ENCODE peak calls at places on chromosomes 4 and X, in nine cellular contexts. B is CD8-positive, alpha-beta memory T cell; J is uterus; Y is CD4-positive, alpha-beta memory T cell; A is hepatocyte; R is kidney epithelial cell; H is naive thymus-derived CD4-positive, alpha-beta T cell; O is left ventricle myocardium inferior; Q is heart left ventricle. M is an unnamed sample. For H3K36me3 and H3K27me3, the result is how much of the 10 kb centered on the place peaks cover.

GRCh38 chr4:111648056-111648455 is 497.2 kb upstream of the FAM241A start:
- DNase-seq in B (no peak), J (no peak), Y (no peak), A (no peak), R (no peak), H (no peak), O (no peak), Q (no peak), M (no peak)

GRCh38 chr4:680565-680930 is 6.2 kb downstream of the MYL5 start:
- DNase-seq in B (no peak), J (no peak), Y (peak), A (no peak), R (no peak), H (no peak), O (no peak), Q (no peak), M (no peak)

GRCh38 chr4:85495621-85496020 is 20.7 kb downstream of the ARHGAP24 start:
- DNase-seq in B (no peak), J (no peak), Y (no peak), A (no peak), R (no peak), H (no peak), O (no peak), Q (no peak), M (no peak)

GRCh38 chr4:70768301-70768948 is 46.7 kb downstream of the RUFY3 start:
- DNase-seq in B (no peak), J (no peak), Y (no peak), A (no peak), R (no peak), H (no peak), O (no peak), Q (no peak), M (no peak)

GRCh38 chrX:27633328-27633727 is 43.2 kb downstream of the DCAF8L2 start:
- DNase-seq in B (no peak), J (no peak), Y (no peak), A (no peak), R (no peak), H (no peak), O (no peak), Q (no peak), M (no peak)

GRCh38 chr4:3305610-3306371 is 13.0 kb downstream of the RGS12 start:
- DNase-seq in B (peak), J (no peak), Y (peak), A (no peak), R (no peak), H (peak), O (no peak), Q (no peak), M (no peak)

GRCh38 chrX:55759478-55759877 is 41.9 kb downstream of the RRAGB start:
- DNase-seq in B (no peak), J (no peak), Y (no peak), A (no peak), R (no peak), H (no peak), O (no peak), Q (no peak), M (no peak)

GRCh38 chr4:41751325-41752061 is 3.0 kb upstream of the PHOX2B start:
- DNase-seq in B (no peak), J (no peak), Y (no peak), A (no peak), R (no peak), H (no peak), O (no peak), Q (no peak), M (no peak)

GRCh38 chr4:7757501-7758443 is 181.9 kb downstream of the AFAP1 start:
- DNase-seq in B (no peak), J (peak), Y (no peak), A (peak), R (no peak), H (no peak), O (no peak), Q (no peak), M (no peak)

GRCh38 chrX:30910124-30910860 is 21.2 kb upstream of the TAB3 start:
- DNase-seq in B (no peak), J (no peak), Y (no peak), A (no peak), R (no peak), H (peak), O (no peak), Q (no peak), M (no peak)

GRCh38 chrX:153704021-153704526 is 16.3 kb downstream of the SLC6A8 start:
- DNase-seq in B (no peak), J (no peak), Y (no peak), A (no peak), R (no peak), H (no peak), O (no peak), Q (no peak), M (no peak)

GRCh38 chrX:144275403-144275802 is 391.5 kb downstream of the UBE2NL start:
- DNase-seq in B (no peak), J (no peak), Y (no peak), A (peak), R (peak), H (no peak), O (no peak), Q (no peak), M (no peak)

GRCh38 chr4:53478671-53479456 is 101.4 kb downstream of the FIP1L1 start:
- DNase-seq in B (no peak), J (no peak), Y (no peak), A (no peak), R (no peak), H (no peak), O (no peak), Q (no peak), M (peak)

GRCh38 chr4:165355900-165356300 is 22.9 kb upstream of the CPE start:
- DNase-seq in B (no peak), J (no peak), Y (no peak), A (peak), R (no peak), H (no peak), O (no peak), Q (peak), M (no peak)

GRCh38 chrX:77565278-77565677 is 118.1 kb downstream of the FGF16 start:
- DNase-seq in B (no peak), J (no peak), Y (no peak), A (no peak), R (no peak), H (no peak), O (no peak), Q (no peak), M (no peak)

GRCh38 chr4:41991916-41992767 is 1.8 kb downstream of the SLC30A9 start:
- DNase-seq in B (no peak), J (no peak), Y (no peak), A (peak), R (no peak), H (no peak), O (no peak), Q (no peak), M (peak)

GRCh38 chrX:50805316-50805715 is 8.7 kb downstream of the SHROOM4 start:
- DNase-seq in B (no peak), J (no peak), Y (no peak), A (no peak), R (peak), H (no peak), O (no peak), Q (no peak), M (no peak)

GRCh38 chr4:189021831-189022230 is 882.6 kb downstream of the TRIML1 start:
- DNase-seq in B (no peak), J (peak), Y (no peak), A (peak), R (no peak), H (no peak), O (no peak), Q (no peak), M (no peak)

GRCh38 chrX:108246304-108246954 is 154.9 kb downstream of the ATG4A start:
- DNase-seq in B (no peak), J (no peak), Y (no peak), A (no peak), R (no peak), H (no peak), O (no peak), Q (no peak), M (no peak)

GRCh38 chr4:76736434-76736833 is 161.5 kb downstream of the SOWAHB start:
- DNase-seq in B (no peak), J (no peak), Y (no peak), A (no peak), R (no peak), H (no peak), O (no peak), Q (no peak), M (no peak)

GRCh38 chrX:152637649-152638442 is at the start of gene GABRQ:
- DNase-seq in B (no peak), J (no peak), Y (no peak), A (peak), R (no peak), H (no peak), O (peak), Q (no peak), M (peak)

GRCh38 chr4:139617702-139618490 is 47.7 kb upstream of the MGST2 start:
- DNase-seq in B (no peak), J (no peak), Y (no peak), A (no peak), R (no peak), H (no peak), O (no peak), Q (no peak), M (no peak)

GRCh38 chr4:177410566-177410965 is 31.7 kb downstream of the AGA start:
- DNase-seq in B (no peak), J (no peak), Y (no peak), A (no peak), R (no peak), H (no peak), O (no peak), Q (no peak), M (no peak)

GRCh38 chr4:104138154-104138553 is 356.5 kb downstream of the CXXC4 start:
- DNase-seq in B (no peak), J (no peak), Y (no peak), A (no peak), R (no peak), H (no peak), O (no peak), Q (no peak), M (no peak)

GRCh38 chr4:142781114-142781513 is 65.0 kb downstream of the INPP4B start:
- DNase-seq in B (no peak), J (no peak), Y (no peak), A (no peak), R (no peak), H (no peak), O (no peak), Q (no peak), M (no peak)

DNA sequence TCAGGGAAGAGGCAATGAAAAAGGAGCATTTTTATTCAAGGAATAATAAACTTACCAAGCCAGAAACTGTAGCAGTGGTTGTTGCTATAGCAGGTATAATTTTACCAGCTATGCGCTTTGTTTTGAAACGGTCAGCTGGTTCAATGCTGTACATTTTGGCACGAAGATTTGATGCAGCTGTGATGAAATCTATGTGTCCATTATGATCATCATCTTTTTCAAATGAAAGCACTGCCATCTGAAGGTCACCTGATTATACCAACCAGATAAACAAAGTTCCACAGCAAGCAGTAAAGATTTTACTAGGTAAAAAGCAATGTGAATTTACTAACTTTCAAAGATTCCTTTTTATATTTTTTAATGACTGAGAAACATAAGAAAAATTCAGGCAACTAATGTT is 66.4 kb downstream of the STAP1 start:
- DNase-seq in B (no peak), J (no peak), Y (no peak), A (no peak), R (no peak), H (no peak), O (no peak), Q (no peak), M (no peak)
- H3K36me3 ChIP-seq in B (under half), J (under half), Y (under half), A (under half), R (under half), H (under half), O (half or more), Q (half or more), M (under half)

GRCh38 chrX:10509397-10509796 is 111.0 kb downstream of the MID1 start:
- DNase-seq in B (no peak), J (no peak), Y (no peak), A (no peak), R (no peak), H (no peak), O (no peak), Q (no peak), M (no peak)
- H3K27me3 ChIP-seq in B (under half), J (under half), Y (under half), A (under half), R (under half), H (under half), O (under half), Q (under half), M (under half)

DNA sequence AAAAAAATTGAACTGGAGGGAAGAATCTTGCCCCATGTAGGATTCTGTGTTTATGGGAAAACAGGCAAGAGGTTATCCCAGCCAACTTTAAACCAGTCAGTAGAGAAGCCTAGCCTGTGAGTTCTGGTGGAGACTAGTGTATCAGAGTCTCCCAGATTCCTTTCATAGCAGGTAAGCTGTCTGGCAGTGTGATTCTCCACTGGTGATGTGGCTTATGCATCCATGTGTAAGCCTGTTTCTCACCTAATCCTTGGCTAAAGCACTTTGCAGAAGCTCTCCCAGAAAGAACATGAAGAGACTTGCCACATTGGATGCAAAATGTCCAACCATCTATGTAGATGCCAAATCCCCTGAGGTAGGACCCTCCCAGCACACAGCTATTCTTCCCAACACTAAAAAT is 111.7 kb downstream of the CHRNA9 start:
- DNase-seq in B (no peak), J (no peak), Y (no peak), A (peak), R (no peak), H (no peak), O (no peak), Q (no peak), M (no peak)
- H3K36me3 ChIP-seq in B (under half), J (under half), Y (under half), A (under half), R (under half), H (under half), O (under half), Q (under half), M (under half)

GRCh38 chr4:25002679-25003078 is 28.1 kb downstream of the LGI2 start:
- DNase-seq in B (no peak), J (no peak), Y (no peak), A (no peak), R (no peak), H (no peak), O (no peak), Q (no peak), M (peak)

GRCh38 chr4:25012671-25013070 is 18.1 kb downstream of the LGI2 start:
- DNase-seq in B (no peak), J (peak), Y (no peak), A (no peak), R (no peak), H (no peak), O (no peak), Q (no peak), M (no peak)

GRCh38 chr4:25011135-25011866 is 19.4 kb downstream of the LGI2 start:
- DNase-seq in B (no peak), J (no peak), Y (no peak), A (peak), R (no peak), H (no peak), O (no peak), Q (no peak), M (no peak)

DNA sequence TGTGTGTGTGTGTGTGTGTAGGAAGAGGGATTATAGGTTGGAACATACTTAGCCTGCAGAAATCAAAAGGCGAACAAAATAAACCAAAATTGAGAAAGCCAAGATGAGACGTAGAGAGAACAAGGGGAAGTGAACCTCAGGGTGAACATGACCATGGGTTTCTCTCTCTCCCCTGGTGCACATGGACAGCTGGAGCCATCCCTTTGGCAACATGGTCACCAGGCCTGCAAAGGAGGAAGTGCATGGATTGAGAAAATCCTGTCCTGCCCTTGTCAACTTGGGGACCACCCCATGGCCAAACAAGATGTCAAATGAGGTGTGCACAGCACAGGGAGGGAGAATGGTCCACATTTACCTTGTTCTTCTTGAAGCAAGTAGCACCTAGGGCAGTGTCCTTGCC is 23.1 kb downstream of the LGI2 start:
- DNase-seq in B (no peak), J (no peak), Y (no peak), A (no peak), R (no peak), H (no peak), O (no peak), Q (peak), M (no peak)
- H3K27me3 ChIP-seq in B (under half), J (under half), Y (under half), A (under half), R (under half), H (under half), O (under half), Q (under half), M (under half)

DNA sequence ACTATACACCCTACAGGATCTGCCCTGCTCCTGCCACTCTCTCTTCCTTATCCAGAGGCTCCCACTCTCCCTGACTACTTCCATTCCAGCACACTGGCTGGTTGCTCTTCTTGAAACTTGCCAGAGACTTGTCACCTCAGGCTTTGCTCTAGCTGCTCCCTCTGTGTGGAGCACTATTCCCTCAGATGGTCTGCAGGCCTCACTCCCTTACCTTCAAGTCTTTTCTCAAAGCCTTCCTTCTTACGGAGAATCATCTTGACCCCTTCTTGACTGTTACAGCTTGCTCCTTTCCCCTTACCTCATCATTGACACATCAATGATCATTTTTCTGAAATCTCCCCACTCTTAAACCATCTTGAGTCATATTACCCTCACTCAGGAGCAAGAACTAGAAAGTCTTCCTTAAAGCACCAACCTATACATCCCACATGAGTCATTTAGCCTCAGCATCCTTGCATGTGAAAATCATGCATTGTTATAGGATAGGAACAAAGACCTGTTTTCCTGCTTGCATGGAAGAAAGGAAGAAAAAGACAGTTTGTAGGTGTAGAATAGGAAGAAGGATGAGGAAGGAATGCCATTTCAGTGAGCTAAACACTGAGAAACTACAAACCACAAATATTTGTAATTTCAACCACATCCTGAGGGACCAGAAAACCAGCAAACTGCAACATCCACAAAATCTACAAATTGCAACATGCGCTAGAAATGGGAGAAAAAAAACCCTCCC is 55.7 kb downstream of the ANTXR2 start:
- DNase-seq in B (no peak), J (no peak), Y (peak), A (no peak), R (peak), H (no peak), O (no peak), Q (no peak), M (no peak)
- H3K36me3 ChIP-seq in B (under half), J (under half), Y (under half), A (under half), R (under half), H (under half), O (half or more), Q (half or more), M (under half)

DNA sequence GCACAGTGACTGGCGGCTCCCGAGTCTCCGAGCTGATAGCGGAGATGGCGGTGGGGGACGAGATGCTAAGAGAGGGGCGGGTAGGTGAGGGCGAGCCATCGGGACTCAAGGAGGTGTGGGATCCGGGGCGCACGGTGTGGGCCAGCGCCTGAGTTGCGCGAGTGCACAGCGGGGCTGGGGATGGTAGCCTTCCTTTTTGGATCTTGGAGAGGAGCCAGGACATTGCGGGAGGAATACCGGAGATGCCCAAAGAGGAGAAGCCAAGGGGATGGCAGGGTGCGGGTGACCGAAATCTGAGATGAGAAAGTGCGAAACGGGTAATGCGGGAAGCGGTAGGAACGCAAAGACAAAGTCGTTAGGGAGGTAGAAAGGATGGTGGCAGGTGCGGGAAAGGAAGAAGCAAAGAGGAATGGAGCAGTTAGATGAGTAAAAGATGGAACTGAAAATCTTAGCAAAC is 438 bp upstream of the FAM184B start:
- DNase-seq in B (no peak), J (no peak), Y (no peak), A (no peak), R (no peak), H (no peak), O (no peak), Q (no peak), M (no peak)
- H3K27me3 ChIP-seq in B (under half), J (under half), Y (under half), A (half or more), R (under half), H (under half), O (under half), Q (under half), M (under half)